ENCODE peak calls at places on chromosomes 1 and 21, in five cellular contexts. One of them, this sample, is unnamed.

GRCh38 chr1:101004666-101005065 is 20.9 kb downstream of the DPH5 start:
- DNase-seq in NT2/D1: no peak
- DNase-seq in CD8-positive, alpha-beta T cell: no peak
- DNase-seq in astrocyte of the cerebellum: no peak
- DNase-seq in AG04450: no peak
- DNase-seq in this sample: no peak

GRCh38 chr1:98323396-98323795 is 338.1 kb upstream of the SNX7 start:
- DNase-seq in astrocyte of the cerebellum: no peak
- DNase-seq in AG04450: no peak
- DNase-seq in NT2/D1: no peak
- DNase-seq in CD8-positive, alpha-beta T cell: no peak
- DNase-seq in this sample: no peak

GRCh38 chr1:223706077-223706988 is 6.0 kb upstream of the CAPN2 start:
- DNase-seq in astrocyte of the cerebellum: peak
- DNase-seq in AG04450: peak
- DNase-seq in NT2/D1: no peak
- DNase-seq in CD8-positive, alpha-beta T cell: no peak
- DNase-seq in this sample: no peak

GRCh38 chr1:17463991-17464390 is 24.5 kb upstream of the RCC2 start:
- DNase-seq in NT2/D1: no peak
- DNase-seq in astrocyte of the cerebellum: no peak
- DNase-seq in AG04450: no peak
- DNase-seq in CD8-positive, alpha-beta T cell: no peak
- DNase-seq in this sample: no peak

GRCh38 chr1:65955071-65955470 is 162.4 kb downstream of the PDE4B start:
- DNase-seq in AG04450: no peak
- DNase-seq in NT2/D1: no peak
- DNase-seq in CD8-positive, alpha-beta T cell: no peak
- DNase-seq in astrocyte of the cerebellum: no peak
- DNase-seq in this sample: no peak

GRCh38 chr1:93033785-93034184 is 45.3 kb upstream of the MTF2 start:
- DNase-seq in astrocyte of the cerebellum: no peak
- DNase-seq in AG04450: no peak
- DNase-seq in CD8-positive, alpha-beta T cell: no peak
- DNase-seq in NT2/D1: no peak
- DNase-seq in this sample: no peak

GRCh38 chr1:1004780-1005697 is 5.1 kb upstream of the HES4 start:
- DNase-seq in AG04450: no peak
- DNase-seq in astrocyte of the cerebellum: no peak
- DNase-seq in CD8-positive, alpha-beta T cell: no peak
- DNase-seq in NT2/D1: no peak
- DNase-seq in this sample: no peak

GRCh38 chr21:38992737-38993136 is 187.0 kb downstream of the ETS2 start:
- DNase-seq in astrocyte of the cerebellum: no peak
- DNase-seq in AG04450: no peak
- DNase-seq in NT2/D1: no peak
- DNase-seq in CD8-positive, alpha-beta T cell: no peak
- DNase-seq in this sample: no peak

GRCh38 chr1:189983156-189983555 is 494.5 kb downstream of the BRINP3 start:
- DNase-seq in astrocyte of the cerebellum: no peak
- DNase-seq in NT2/D1: no peak
- DNase-seq in CD8-positive, alpha-beta T cell: no peak
- DNase-seq in AG04450: no peak
- DNase-seq in this sample: no peak

GRCh38 chr1:197692965-197693364 is 82.3 kb downstream of the DENND1B start:
- DNase-seq in AG04450: no peak
- DNase-seq in CD8-positive, alpha-beta T cell: no peak
- DNase-seq in NT2/D1: no peak
- DNase-seq in astrocyte of the cerebellum: peak
- DNase-seq in this sample: no peak

GRCh38 chr1:193335797-193336428 is 149.5 kb upstream of the B3GALT2 start:
- DNase-seq in AG04450: peak
- DNase-seq in CD8-positive, alpha-beta T cell: no peak
- DNase-seq in astrocyte of the cerebellum: no peak
- DNase-seq in NT2/D1: no peak
- DNase-seq in this sample: no peak

GRCh38 chr1:188670837-188671236 is 1806.8 kb downstream of the BRINP3 start:
- DNase-seq in CD8-positive, alpha-beta T cell: no peak
- DNase-seq in AG04450: no peak
- DNase-seq in astrocyte of the cerebellum: no peak
- DNase-seq in NT2/D1: no peak
- DNase-seq in this sample: no peak

GRCh38 chr1:66371233-66372005 is 162.5 kb upstream of the SGIP1 start:
- DNase-seq in NT2/D1: no peak
- DNase-seq in AG04450: no peak
- DNase-seq in astrocyte of the cerebellum: no peak
- DNase-seq in CD8-positive, alpha-beta T cell: no peak
- DNase-seq in this sample: no peak

GRCh38 chr1:173113015-173113741 is 62.4 kb upstream of the TNFSF18 start:
- DNase-seq in astrocyte of the cerebellum: no peak
- DNase-seq in CD8-positive, alpha-beta T cell: no peak
- DNase-seq in NT2/D1: no peak
- DNase-seq in AG04450: no peak
- DNase-seq in this sample: no peak

GRCh38 chr1:175978926-175979325 is 228.2 kb downstream of the COP1 start:
- DNase-seq in astrocyte of the cerebellum: no peak
- DNase-seq in NT2/D1: no peak
- DNase-seq in CD8-positive, alpha-beta T cell: no peak
- DNase-seq in AG04450: no peak
- DNase-seq in this sample: no peak

GRCh38 chr1:34166191-34167090 is 1.4 kb upstream of the CSMD2 start:
- DNase-seq in CD8-positive, alpha-beta T cell: no peak
- DNase-seq in NT2/D1: peak
- DNase-seq in AG04450: no peak
- DNase-seq in astrocyte of the cerebellum: no peak
- DNase-seq in this sample: no peak
- H3K4me3 ChIP-seq in CD8-positive, alpha-beta T cell: no peak
- H3K4me3 ChIP-seq in NT2/D1: peak
- H3K4me3 ChIP-seq in AG04450: peak
- H3K4me3 ChIP-seq in astrocyte of the cerebellum: peak
- H3K4me3 ChIP-seq in this sample: no peak

GRCh38 chr1:42380617-42381423 is at the start of gene RIMKLA:
- DNase-seq in AG04450: no peak
- DNase-seq in CD8-positive, alpha-beta T cell: peak
- DNase-seq in astrocyte of the cerebellum: no peak
- DNase-seq in NT2/D1: peak
- DNase-seq in this sample: peak
- H3K4me3 ChIP-seq in AG04450: peak
- H3K4me3 ChIP-seq in CD8-positive, alpha-beta T cell: peak
- H3K4me3 ChIP-seq in astrocyte of the cerebellum: peak
- H3K4me3 ChIP-seq in NT2/D1: peak
- H3K4me3 ChIP-seq in this sample: peak

DNA sequence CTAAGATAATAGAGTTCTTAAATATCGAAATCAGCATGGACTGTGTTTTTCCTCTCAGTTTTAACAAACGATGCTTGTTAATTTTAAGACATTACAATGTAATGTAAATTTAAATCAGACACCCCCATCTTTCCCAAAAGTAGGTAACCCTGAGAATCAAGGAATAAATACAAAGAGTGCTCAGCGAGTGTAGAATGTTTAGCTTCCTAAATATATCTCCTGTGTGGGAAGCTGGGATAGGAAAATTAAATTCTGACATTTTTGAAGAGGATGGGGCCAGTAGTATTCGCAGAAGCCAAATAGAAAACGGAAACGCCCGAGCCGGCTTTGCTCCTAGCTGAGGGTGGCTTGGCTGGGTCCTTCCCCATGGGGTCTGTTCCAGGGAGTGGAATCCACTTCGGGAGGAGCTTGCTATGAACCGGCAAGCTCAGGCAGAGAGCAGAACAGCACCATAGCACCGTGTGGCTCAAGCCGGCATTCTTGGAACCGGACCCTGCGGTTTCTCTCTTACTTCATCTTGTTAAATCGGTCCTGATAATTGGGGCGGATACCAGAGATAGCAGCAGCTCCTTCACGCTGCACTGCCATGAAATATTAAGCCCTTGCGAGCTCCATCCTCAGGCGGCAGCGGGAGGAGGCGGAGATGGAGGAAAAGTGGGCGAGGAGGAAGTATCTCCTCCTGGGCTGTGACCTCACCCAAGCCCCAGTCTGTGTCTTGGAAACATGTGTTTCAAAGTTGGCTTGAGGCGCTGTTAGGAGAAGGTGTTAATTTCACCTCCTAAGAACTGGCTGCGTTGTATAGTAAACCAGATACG is 24.9 kb downstream of the MAP3K7CL start:
- DNase-seq in AG04450: no peak
- DNase-seq in NT2/D1: no peak
- DNase-seq in astrocyte of the cerebellum: peak
- DNase-seq in CD8-positive, alpha-beta T cell: no peak
- DNase-seq in this sample: no peak
- H3K4me3 ChIP-seq in AG04450: peak
- H3K4me3 ChIP-seq in NT2/D1: no peak
- H3K4me3 ChIP-seq in astrocyte of the cerebellum: peak
- H3K4me3 ChIP-seq in CD8-positive, alpha-beta T cell: no peak
- H3K4me3 ChIP-seq in this sample: no peak

GRCh38 chr1:182955596-182956588 is 2.9 kb upstream of the SHCBP1L start:
- DNase-seq in CD8-positive, alpha-beta T cell: no peak
- DNase-seq in NT2/D1: no peak
- DNase-seq in astrocyte of the cerebellum: peak
- DNase-seq in AG04450: peak
- DNase-seq in this sample: no peak
- H3K4me3 ChIP-seq in CD8-positive, alpha-beta T cell: no peak
- H3K4me3 ChIP-seq in NT2/D1: no peak
- H3K4me3 ChIP-seq in astrocyte of the cerebellum: no peak
- H3K4me3 ChIP-seq in AG04450: no peak
- H3K4me3 ChIP-seq in this sample: no peak

GRCh38 chr1:231416896-231417295 is 5.2 kb downstream of the EGLN1 start:
- DNase-seq in NT2/D1: no peak
- DNase-seq in CD8-positive, alpha-beta T cell: no peak
- DNase-seq in astrocyte of the cerebellum: no peak
- DNase-seq in AG04450: no peak
- DNase-seq in this sample: no peak

GRCh38 chr1:231418741-231419107 is 3.4 kb downstream of the EGLN1 start:
- DNase-seq in AG04450: no peak
- DNase-seq in astrocyte of the cerebellum: no peak
- DNase-seq in CD8-positive, alpha-beta T cell: no peak
- DNase-seq in NT2/D1: no peak
- DNase-seq in this sample: no peak

GRCh38 chr1:231417503-231417902 is 4.6 kb downstream of the EGLN1 start:
- DNase-seq in NT2/D1: no peak
- DNase-seq in CD8-positive, alpha-beta T cell: no peak
- DNase-seq in astrocyte of the cerebellum: no peak
- DNase-seq in AG04450: no peak
- DNase-seq in this sample: no peak

GRCh38 chr1:231419147-231419546 is 2.9 kb downstream of the EGLN1 start:
- DNase-seq in CD8-positive, alpha-beta T cell: no peak
- DNase-seq in astrocyte of the cerebellum: no peak
- DNase-seq in AG04450: no peak
- DNase-seq in NT2/D1: no peak
- DNase-seq in this sample: no peak

GRCh38 chr1:231418101-231418740 is 3.9 kb downstream of the EGLN1 start:
- DNase-seq in NT2/D1: no peak
- DNase-seq in AG04450: no peak
- DNase-seq in CD8-positive, alpha-beta T cell: no peak
- DNase-seq in astrocyte of the cerebellum: no peak
- DNase-seq in this sample: no peak
- H3K4me3 ChIP-seq in NT2/D1: no peak
- H3K4me3 ChIP-seq in AG04450: peak
- H3K4me3 ChIP-seq in CD8-positive, alpha-beta T cell: peak
- H3K4me3 ChIP-seq in astrocyte of the cerebellum: peak
- H3K4me3 ChIP-seq in this sample: peak

DNA sequence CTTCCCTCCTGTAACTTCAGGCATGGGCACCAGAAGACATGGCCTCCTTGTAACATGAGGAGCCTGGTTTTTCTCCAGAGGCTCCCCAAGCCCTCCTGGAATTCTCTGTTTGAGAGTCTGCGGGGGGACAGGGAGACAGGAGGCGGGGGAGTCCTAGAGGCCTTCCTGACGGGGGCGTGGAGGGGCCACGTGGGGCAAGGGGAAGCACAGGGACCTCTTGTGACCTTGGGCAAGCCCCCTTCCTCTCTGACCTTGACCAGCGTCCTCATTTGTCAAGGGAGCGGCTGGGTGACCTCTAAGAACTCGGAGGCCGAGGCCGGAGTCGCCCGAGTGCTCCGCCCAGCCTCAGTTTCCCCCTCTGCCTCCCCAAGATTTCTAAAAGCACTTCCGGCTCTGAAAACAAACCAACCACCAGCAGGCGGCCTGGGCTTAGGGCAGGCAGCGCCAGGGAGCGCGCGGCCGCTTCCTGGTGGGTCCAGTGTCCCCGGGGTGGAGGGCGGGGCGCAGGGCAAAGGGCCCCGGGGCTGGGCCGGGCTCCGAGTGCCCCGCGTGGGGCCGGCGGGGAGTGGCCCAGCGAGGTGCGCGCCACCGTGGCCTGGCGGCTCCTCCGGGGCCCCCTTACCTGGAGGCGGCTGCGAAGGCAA is 361 bp downstream of the TMCO4 start:
- DNase-seq in astrocyte of the cerebellum: no peak
- DNase-seq in CD8-positive, alpha-beta T cell: peak
- DNase-seq in AG04450: no peak
- DNase-seq in NT2/D1: no peak
- DNase-seq in this sample: peak
- H3K4me3 ChIP-seq in astrocyte of the cerebellum: peak
- H3K4me3 ChIP-seq in CD8-positive, alpha-beta T cell: peak
- H3K4me3 ChIP-seq in AG04450: peak
- H3K4me3 ChIP-seq in NT2/D1: peak
- H3K4me3 ChIP-seq in this sample: peak

DNA sequence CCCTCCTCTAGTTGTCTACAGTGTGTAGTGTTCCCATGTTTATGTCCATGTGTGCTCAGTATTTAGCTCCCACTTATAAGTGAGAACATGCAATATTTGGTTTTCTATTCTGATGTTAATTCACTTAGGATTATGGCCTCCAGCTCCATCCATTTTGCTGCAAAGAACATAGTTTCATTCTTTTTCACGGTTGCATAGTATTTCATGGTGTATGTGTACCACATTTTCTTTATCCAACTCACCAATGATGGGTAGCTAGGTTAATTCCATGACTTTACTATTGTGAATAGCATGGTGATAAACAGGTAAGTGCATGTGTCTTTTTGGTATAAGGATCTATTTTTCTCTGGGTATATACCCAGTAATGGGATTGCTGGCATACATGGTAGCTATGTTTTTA is 67.0 kb downstream of the TBX19 start:
- DNase-seq in astrocyte of the cerebellum: no peak
- DNase-seq in CD8-positive, alpha-beta T cell: no peak
- DNase-seq in AG04450: no peak
- DNase-seq in NT2/D1: no peak
- DNase-seq in this sample: no peak
- H3K4me3 ChIP-seq in astrocyte of the cerebellum: no peak
- H3K4me3 ChIP-seq in CD8-positive, alpha-beta T cell: peak
- H3K4me3 ChIP-seq in AG04450: no peak
- H3K4me3 ChIP-seq in NT2/D1: no peak
- H3K4me3 ChIP-seq in this sample: peak

GRCh38 chr21:45476582-45476981 is 65.7 kb downstream of the SLC19A1 start:
- DNase-seq in astrocyte of the cerebellum: no peak
- DNase-seq in CD8-positive, alpha-beta T cell: no peak
- DNase-seq in NT2/D1: no peak
- DNase-seq in AG04450: no peak
- DNase-seq in this sample: no peak

GRCh38 chr21:45479691-45480675 is 62.3 kb downstream of the SLC19A1 start:
- DNase-seq in CD8-positive, alpha-beta T cell: peak
- DNase-seq in astrocyte of the cerebellum: no peak
- DNase-seq in NT2/D1: no peak
- DNase-seq in AG04450: no peak
- DNase-seq in this sample: peak

GRCh38 chr21:45477176-45478114 is 64.8 kb downstream of the SLC19A1 start:
- DNase-seq in astrocyte of the cerebellum: no peak
- DNase-seq in AG04450: no peak
- DNase-seq in NT2/D1: no peak
- DNase-seq in CD8-positive, alpha-beta T cell: no peak
- DNase-seq in this sample: no peak

GRCh38 chr21:45478816-45479669 is 63.2 kb downstream of the SLC19A1 start:
- DNase-seq in NT2/D1: no peak
- DNase-seq in CD8-positive, alpha-beta T cell: no peak
- DNase-seq in astrocyte of the cerebellum: no peak
- DNase-seq in AG04450: no peak
- DNase-seq in this sample: no peak

GRCh38 chr21:45478115-45478801 is 64.0 kb downstream of the SLC19A1 start:
- DNase-seq in astrocyte of the cerebellum: peak
- DNase-seq in CD8-positive, alpha-beta T cell: peak
- DNase-seq in NT2/D1: peak
- DNase-seq in AG04450: no peak
- DNase-seq in this sample: peak
- H3K4me3 ChIP-seq in astrocyte of the cerebellum: no peak
- H3K4me3 ChIP-seq in CD8-positive, alpha-beta T cell: peak
- H3K4me3 ChIP-seq in NT2/D1: no peak
- H3K4me3 ChIP-seq in AG04450: no peak
- H3K4me3 ChIP-seq in this sample: peak

This sample was measured in naive thymus-derived CD4-positive, alpha-beta T cell.